ENCODE peak calls at places on chromosome 17, in seven cellular contexts. D, T, B, F, L, Y and I are unnamed samples.
A peak's percentile ranks its signal among the peaks of the same experiment; 100 is the strongest.

GRCh38 chr17:5821057-5821456 is 236.7 kb upstream of the NLRP1 start:
- DNase-seq in B (no peak), Y (peak; percentile 26), F (peak; percentile 14), T (no peak), L (no peak), D (no peak), I (no peak)

GRCh38 chr17:44778656-44779210 is 19.9 kb downstream of the ADAM11 start:
- DNase-seq in F (no peak), L (no peak), D (no peak), T (no peak), Y (no peak), B (no peak), I (no peak)

GRCh38 chr17:8311131-8311790 is 1.2 kb downstream of the ARHGEF15 start:
- DNase-seq in F (no peak), L (no peak), B (no peak), D (no peak), Y (no peak), T (no peak), I (no peak)

GRCh38 chr17:46013502-46014165 is 14.6 kb downstream of the STH start:
- DNase-seq in L (no peak), T (peak; percentile 65), Y (peak; percentile 82), F (no peak), D (no peak), B (no peak), I (peak; percentile 60)

GRCh38 chr17:561118-561517 is 153.5 kb downstream of the VPS53 start:
- DNase-seq in D (no peak), F (no peak), B (no peak), L (no peak), Y (no peak), T (no peak), I (no peak)

GRCh38 chr17:11780621-11781020 is 182.4 kb downstream of the DNAH9 start:
- DNase-seq in T (no peak), D (no peak), B (no peak), F (no peak), L (no peak), Y (no peak), I (no peak)

GRCh38 chr17:76154935-76155845 is 14.1 kb upstream of the FOXJ1 start:
- DNase-seq in Y (no peak), L (no peak), T (no peak), B (no peak), F (no peak), D (no peak), I (no peak)

GRCh38 chr17:29150191-29150590 is 30.0 kb downstream of the MYO18A start:
- DNase-seq in B (no peak), T (no peak), D (no peak), L (no peak), F (no peak), Y (no peak), I (peak; percentile 41)

GRCh38 chr17:64120159-64120558 is 9.8 kb downstream of the ERN1 start:
- DNase-seq in L (no peak), D (no peak), F (no peak), B (no peak), T (no peak), Y (peak; percentile 81), I (no peak)

DNA sequence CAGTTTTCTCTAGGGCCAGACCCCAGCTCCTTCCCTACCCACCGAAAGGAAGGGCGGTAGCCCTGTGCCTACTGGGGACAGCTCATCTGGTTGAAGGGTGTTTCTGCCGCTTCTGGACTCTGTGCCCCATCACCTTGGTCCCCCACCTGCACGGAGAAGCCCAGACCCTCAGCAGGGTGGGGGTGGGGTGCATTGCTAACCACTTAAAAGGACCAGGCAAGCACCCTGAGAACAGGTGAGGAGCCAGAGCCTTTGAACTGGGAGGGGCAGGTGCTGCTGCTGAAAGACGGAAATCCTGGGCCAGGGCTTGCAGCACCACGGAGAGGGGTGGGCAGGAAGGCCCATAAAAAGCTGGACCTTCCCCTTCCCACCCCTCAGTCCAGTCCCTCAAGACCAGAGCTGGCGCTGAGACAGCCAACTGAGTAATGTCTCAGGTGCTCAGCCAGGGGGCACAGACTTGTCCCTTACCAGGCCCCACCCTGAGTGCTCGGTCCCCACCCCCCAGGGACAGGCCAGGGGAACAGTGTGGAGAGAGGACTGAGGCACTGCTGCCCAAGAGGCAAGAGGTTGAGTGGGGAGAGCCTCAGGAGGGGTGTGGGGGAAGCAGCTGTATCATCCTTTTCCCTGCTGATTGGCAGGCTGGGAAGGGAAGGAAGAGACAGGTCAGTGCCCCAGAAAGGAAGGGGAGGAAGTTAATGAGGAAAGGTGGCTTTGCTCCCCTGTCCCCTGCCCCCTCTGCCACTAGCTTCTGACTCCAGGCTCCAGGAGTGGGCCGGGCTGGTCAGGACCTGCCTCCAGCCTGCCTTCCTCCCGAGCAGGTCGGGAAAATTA is 10.9 kb upstream of the SP2 start:
- DNase-seq in B (no peak), Y (no peak), F (peak; percentile 54), L (no peak), D (no peak), T (no peak), I (no peak)
- TF ChIP-seq JUND in B (no peak), Y (no peak), F (no peak), L (no peak), D (no peak), T (no peak), I (no peak)

DNA sequence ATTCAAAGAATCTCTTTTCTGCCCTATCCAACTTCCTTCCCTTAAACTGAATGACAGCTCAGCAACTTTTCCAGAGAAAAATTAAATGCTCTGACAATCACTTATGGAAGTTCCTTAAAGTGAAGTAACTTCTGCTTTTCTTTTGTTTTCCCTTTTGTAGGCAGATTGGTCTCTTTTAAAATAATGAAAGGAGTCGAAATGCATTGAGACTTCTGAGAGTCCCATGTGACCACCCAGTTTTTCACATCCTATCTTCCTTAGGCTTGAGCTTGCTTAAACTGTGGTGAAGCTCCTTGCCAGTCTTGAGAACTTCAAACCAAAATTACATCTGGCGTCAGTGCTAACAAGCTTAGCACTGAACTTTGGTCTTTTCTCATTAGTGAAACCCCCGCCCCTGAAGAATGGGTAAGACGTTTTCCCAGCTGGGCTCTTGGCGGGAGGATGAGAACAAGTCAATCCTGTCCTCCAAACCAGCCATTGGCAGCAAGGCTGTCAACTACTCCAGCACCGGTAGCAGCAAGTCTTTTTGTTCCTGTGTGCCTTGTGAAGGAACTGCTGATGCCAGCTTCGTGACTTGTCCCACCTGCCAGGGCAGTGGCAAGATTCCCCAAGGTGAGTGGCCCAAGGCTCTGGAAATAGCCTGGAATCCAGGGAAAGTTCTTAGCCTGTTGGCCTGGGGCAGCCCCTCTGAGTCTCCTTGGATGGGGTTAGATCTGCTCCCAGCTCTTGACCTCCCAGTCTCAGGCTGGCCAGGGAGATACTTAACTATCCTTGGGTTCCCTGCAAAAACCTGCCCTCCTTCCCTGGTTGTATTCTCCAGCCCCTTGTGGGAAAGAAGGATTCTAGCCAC is 1.2 kb downstream of the TMEM106A start:
- DNase-seq in D (peak; percentile 37), T (no peak), Y (no peak), B (no peak), F (no peak), L (no peak), I (no peak)
- TF ChIP-seq JUND in D (no peak), T (no peak), Y (no peak), B (no peak), F (no peak), L (no peak), I (no peak)

GRCh38 chr17:42669705-42670198 is 7.0 kb downstream of the PLEKHH3 start:
- DNase-seq in F (peak; percentile 67), L (no peak), D (no peak), Y (no peak), B (no peak), T (no peak), I (no peak)
- TF ChIP-seq JUND in F (no peak), L (no peak), D (no peak), Y (no peak), B (no peak), T (no peak), I (no peak)

GRCh38 chr17:27400991-27401390 is 55.3 kb upstream of the KSR1 start:
- DNase-seq in F (no peak), B (no peak), L (no peak), T (no peak), Y (no peak), D (no peak), I (no peak)

GRCh38 chr17:27398691-27399090 is 57.6 kb upstream of the KSR1 start:
- DNase-seq in Y (no peak), F (no peak), B (no peak), L (no peak), T (no peak), D (no peak), I (no peak)

GRCh38 chr17:27396045-27396444 is 60.2 kb upstream of the KSR1 start:
- DNase-seq in T (no peak), B (no peak), Y (no peak), F (no peak), D (no peak), L (no peak), I (no peak)

GRCh38 chr17:27396941-27397340 is 59.3 kb upstream of the KSR1 start:
- DNase-seq in D (no peak), L (no peak), T (no peak), F (no peak), B (no peak), Y (no peak), I (no peak)
- TF ChIP-seq JUND in D (no peak), L (no peak), T (no peak), F (no peak), B (no peak), Y (no peak), I (no peak)

GRCh38 chr17:81387235-81388060 is 7.8 kb upstream of the BAHCC1 start:
- DNase-seq in D (no peak), B (no peak), T (peak; percentile 75), F (no peak), L (no peak), Y (no peak), I (peak; percentile 82)
- TF ChIP-seq JUND in D (no peak), B (no peak), T (no peak), F (no peak), L (no peak), Y (no peak), I (no peak)

GRCh38 chr17:72604518-72604917 is 483.7 kb downstream of the SOX9 start:
- DNase-seq in B (no peak), Y (peak; percentile 82), T (no peak), F (no peak), D (no peak), L (no peak), I (no peak)

GRCh38 chr17:72600934-72601333 is 480.1 kb downstream of the SOX9 start:
- DNase-seq in F (no peak), Y (no peak), L (no peak), B (no peak), T (no peak), D (no peak), I (no peak)

GRCh38 chr17:72603346-72604242 is 482.8 kb downstream of the SOX9 start:
- DNase-seq in B (no peak), D (no peak), F (no peak), T (no peak), Y (no peak), L (no peak), I (no peak)

GRCh38 chr17:72605543-72605942 is 484.7 kb downstream of the SOX9 start:
- DNase-seq in L (no peak), F (no peak), D (no peak), B (no peak), T (no peak), Y (no peak), I (no peak)

GRCh38 chr17:72602517-72603345 is 481.9 kb downstream of the SOX9 start:
- DNase-seq in L (peak; percentile 72), Y (no peak), T (no peak), B (no peak), D (no peak), F (peak; percentile 53), I (peak; percentile 54)
- TF ChIP-seq JUND in L (peak; percentile 7), Y (no peak), T (no peak), B (no peak), D (no peak), F (no peak), I (no peak)

GRCh38 chr17:31674717-31675349 is 184.2 kb downstream of the COPRS start:
- DNase-seq in Y (no peak), D (no peak), B (no peak), L (no peak), T (no peak), F (no peak), I (no peak)
- TF ChIP-seq JUND in Y (no peak), D (no peak), B (no peak), L (no peak), T (peak; percentile 69), F (no peak), I (no peak)